ENCODE peak calls at places on chromosome 16, in nine cellular contexts. One of them, this sample, is unnamed. For H3K4me1, the result is how much of the 10 kb centered on the place peaks cover.

GRCh38 chr16:17106243-17106791 is 364.4 kb downstream of the XYLT1 start:
- DNase-seq in astrocyte: no peak
- DNase-seq in HepG2: no peak
- DNase-seq in neuronal stem cell: peak
- DNase-seq in IMR-90: no peak
- DNase-seq in endodermal cell: peak
- DNase-seq in MM.1S: no peak
- DNase-seq in GM12878: peak
- DNase-seq in PC-3: no peak
- DNase-seq in this sample: no peak

GRCh38 chr16:13122074-13122473 is 220.7 kb downstream of the SHISA9 start:
- DNase-seq in HepG2: no peak
- DNase-seq in neuronal stem cell: no peak
- DNase-seq in IMR-90: no peak
- DNase-seq in MM.1S: no peak
- DNase-seq in PC-3: no peak
- DNase-seq in GM12878: no peak
- DNase-seq in astrocyte: no peak
- DNase-seq in endodermal cell: no peak
- DNase-seq in this sample: no peak

GRCh38 chr16:27436921-27437650 is 35.1 kb downstream of the IL21R start:
- DNase-seq in MM.1S: no peak
- DNase-seq in neuronal stem cell: no peak
- DNase-seq in astrocyte: no peak
- DNase-seq in GM12878: no peak
- DNase-seq in PC-3: no peak
- DNase-seq in IMR-90: no peak
- DNase-seq in HepG2: no peak
- DNase-seq in endodermal cell: peak
- DNase-seq in this sample: no peak

GRCh38 chr16:49644143-49644460 is 211.8 kb downstream of the ZNF423 start:
- DNase-seq in MM.1S: no peak
- DNase-seq in astrocyte: peak
- DNase-seq in IMR-90: no peak
- DNase-seq in GM12878: no peak
- DNase-seq in HepG2: no peak
- DNase-seq in PC-3: no peak
- DNase-seq in neuronal stem cell: no peak
- DNase-seq in endodermal cell: no peak
- DNase-seq in this sample: peak

GRCh38 chr16:47774661-47775060 is 313.5 kb downstream of the PHKB start:
- DNase-seq in PC-3: peak
- DNase-seq in neuronal stem cell: no peak
- DNase-seq in GM12878: no peak
- DNase-seq in astrocyte: no peak
- DNase-seq in HepG2: peak
- DNase-seq in endodermal cell: peak
- DNase-seq in MM.1S: no peak
- DNase-seq in IMR-90: peak
- DNase-seq in this sample: peak

GRCh38 chr16:65731840-65732239 is 610.0 kb upstream of the CDH11 start:
- DNase-seq in astrocyte: peak
- DNase-seq in PC-3: peak
- DNase-seq in GM12878: no peak
- DNase-seq in IMR-90: peak
- DNase-seq in neuronal stem cell: no peak
- DNase-seq in HepG2: no peak
- DNase-seq in MM.1S: no peak
- DNase-seq in endodermal cell: no peak
- DNase-seq in this sample: no peak

GRCh38 chr16:80058236-80058635 is 457.7 kb upstream of the MAF start:
- DNase-seq in MM.1S: no peak
- DNase-seq in endodermal cell: no peak
- DNase-seq in neuronal stem cell: no peak
- DNase-seq in astrocyte: no peak
- DNase-seq in IMR-90: no peak
- DNase-seq in GM12878: no peak
- DNase-seq in PC-3: no peak
- DNase-seq in HepG2: no peak
- DNase-seq in this sample: no peak

GRCh38 chr16:66264311-66265105 is 102.0 kb upstream of the CDH5 start:
- DNase-seq in GM12878: no peak
- DNase-seq in astrocyte: peak
- DNase-seq in neuronal stem cell: no peak
- DNase-seq in IMR-90: no peak
- DNase-seq in endodermal cell: peak
- DNase-seq in PC-3: no peak
- DNase-seq in MM.1S: no peak
- DNase-seq in HepG2: no peak
- DNase-seq in this sample: no peak

GRCh38 chr16:66923247-66923851 is 2.0 kb downstream of the RRAD start:
- DNase-seq in astrocyte: peak
- DNase-seq in neuronal stem cell: no peak
- DNase-seq in HepG2: no peak
- DNase-seq in PC-3: no peak
- DNase-seq in IMR-90: peak
- DNase-seq in endodermal cell: no peak
- DNase-seq in MM.1S: no peak
- DNase-seq in GM12878: no peak
- DNase-seq in this sample: no peak

GRCh38 chr16:38941-39892 is 14.2 kb downstream of the POLR3K start:
- DNase-seq in HepG2: no peak
- DNase-seq in astrocyte: no peak
- DNase-seq in endodermal cell: no peak
- DNase-seq in neuronal stem cell: no peak
- DNase-seq in PC-3: peak
- DNase-seq in MM.1S: peak
- DNase-seq in GM12878: peak
- DNase-seq in IMR-90: no peak
- DNase-seq in this sample: no peak

GRCh38 chr16:9447195-9447551 is 355.7 kb downstream of the HAPSTR1 start:
- DNase-seq in astrocyte: no peak
- DNase-seq in neuronal stem cell: no peak
- DNase-seq in GM12878: no peak
- DNase-seq in MM.1S: no peak
- DNase-seq in IMR-90: no peak
- DNase-seq in endodermal cell: no peak
- DNase-seq in HepG2: no peak
- DNase-seq in PC-3: no peak
- DNase-seq in this sample: no peak

GRCh38 chr16:47143329-47143676 is 442 bp downstream of the NETO2 start:
- DNase-seq in neuronal stem cell: peak
- DNase-seq in HepG2: peak
- DNase-seq in endodermal cell: peak
- DNase-seq in astrocyte: peak
- DNase-seq in IMR-90: peak
- DNase-seq in MM.1S: peak
- DNase-seq in PC-3: peak
- DNase-seq in GM12878: no peak
- DNase-seq in this sample: peak

GRCh38 chr16:78953526-78953925 is 647.0 kb downstream of the MAF start:
- DNase-seq in MM.1S: no peak
- DNase-seq in PC-3: no peak
- DNase-seq in neuronal stem cell: no peak
- DNase-seq in IMR-90: no peak
- DNase-seq in HepG2: no peak
- DNase-seq in endodermal cell: no peak
- DNase-seq in GM12878: no peak
- DNase-seq in astrocyte: no peak
- DNase-seq in this sample: no peak

GRCh38 chr16:25011891-25012499 is 3.2 kb downstream of the ARHGAP17 start:
- DNase-seq in astrocyte: no peak
- DNase-seq in MM.1S: no peak
- DNase-seq in endodermal cell: no peak
- DNase-seq in IMR-90: peak
- DNase-seq in PC-3: peak
- DNase-seq in neuronal stem cell: no peak
- DNase-seq in GM12878: no peak
- DNase-seq in HepG2: no peak
- DNase-seq in this sample: no peak

GRCh38 chr16:728131-728889 is 1.4 kb downstream of the HAGHL start:
- DNase-seq in PC-3: peak
- DNase-seq in IMR-90: peak
- DNase-seq in GM12878: no peak
- DNase-seq in HepG2: no peak
- DNase-seq in MM.1S: peak
- DNase-seq in endodermal cell: peak
- DNase-seq in neuronal stem cell: no peak
- DNase-seq in astrocyte: peak
- DNase-seq in this sample: no peak

GRCh38 chr16:54285414-54286066 is 1.0 kb downstream of the IRX3 start:
- DNase-seq in GM12878: no peak
- DNase-seq in IMR-90: no peak
- DNase-seq in MM.1S: no peak
- DNase-seq in astrocyte: peak
- DNase-seq in HepG2: peak
- DNase-seq in PC-3: no peak
- DNase-seq in endodermal cell: peak
- DNase-seq in neuronal stem cell: peak
- DNase-seq in this sample: no peak

DNA sequence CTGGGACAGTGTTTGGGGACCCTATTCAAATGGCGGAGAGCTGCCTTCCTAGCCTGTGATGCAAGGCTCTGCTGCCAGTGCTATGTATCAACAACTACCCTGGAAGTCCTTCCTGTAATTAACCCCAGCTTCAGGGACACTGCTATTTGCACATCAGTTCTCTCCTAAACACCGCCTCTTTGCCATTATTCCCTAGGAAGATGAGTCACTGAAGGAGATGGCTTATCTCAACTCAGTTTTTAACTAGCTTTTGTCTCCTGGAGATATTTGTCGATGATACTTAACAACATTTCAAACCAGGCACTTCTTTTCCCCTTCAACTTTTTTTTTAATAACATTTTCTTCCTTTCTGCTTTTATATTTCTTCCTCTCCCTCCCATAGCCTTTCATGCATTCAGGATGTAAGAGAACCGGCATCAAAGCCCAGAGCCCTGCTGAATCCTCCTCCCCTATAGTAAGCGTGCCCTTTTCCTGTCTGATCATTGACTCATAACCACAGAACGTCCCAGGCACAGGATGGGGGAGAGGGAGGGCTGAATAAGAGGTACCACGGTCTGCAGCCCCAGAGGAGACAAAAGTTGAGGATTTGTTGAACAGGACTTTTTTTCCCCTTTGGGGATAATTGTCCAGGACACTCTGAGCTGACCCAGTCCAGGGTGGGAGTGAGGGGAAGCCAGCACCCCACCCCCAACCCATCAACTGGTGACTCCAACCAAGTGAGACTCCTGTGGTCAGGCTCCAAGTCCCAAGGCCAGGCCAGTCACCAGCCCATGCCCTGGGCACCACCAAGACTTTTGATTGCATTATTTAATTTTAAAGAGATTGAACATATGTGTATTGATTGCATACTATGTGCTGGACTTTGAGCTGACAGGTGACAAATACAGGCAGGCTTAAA is 387.9 kb upstream of the SALL1 start:
- DNase-seq in endodermal cell: peak
- DNase-seq in PC-3: peak
- DNase-seq in IMR-90: peak
- DNase-seq in neuronal stem cell: no peak
- DNase-seq in MM.1S: no peak
- DNase-seq in astrocyte: peak
- DNase-seq in HepG2: peak
- DNase-seq in GM12878: no peak
- DNase-seq in this sample: peak
- H3K9ac ChIP-seq in endodermal cell: no peak
- H3K9ac ChIP-seq in PC-3: no peak
- H3K9ac ChIP-seq in IMR-90: no peak
- H3K9ac ChIP-seq in neuronal stem cell: no peak
- H3K9ac ChIP-seq in MM.1S: no peak
- H3K9ac ChIP-seq in astrocyte: no peak
- H3K9ac ChIP-seq in HepG2: no peak
- H3K9ac ChIP-seq in GM12878: no peak
- H3K9ac ChIP-seq in this sample: no peak

DNA sequence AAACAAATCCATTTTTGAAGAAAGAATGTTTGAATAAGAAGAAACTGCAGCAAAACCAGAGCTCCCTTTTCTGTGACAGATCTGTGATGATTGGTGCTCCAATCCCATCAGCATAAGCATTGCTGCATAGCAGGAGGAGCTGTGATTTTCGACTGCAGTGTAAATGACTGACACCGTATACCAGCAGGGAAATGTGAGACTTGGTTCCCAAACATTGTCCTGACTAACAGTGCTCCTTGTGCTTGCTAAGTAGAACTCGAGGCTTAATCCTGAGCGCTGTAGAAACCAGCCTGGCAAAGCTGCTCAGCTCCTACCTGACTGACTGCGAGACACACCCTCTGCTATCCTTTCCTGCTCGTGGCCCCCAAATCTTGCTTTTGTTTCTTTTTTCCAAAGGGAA is 57.3 kb downstream of the NUP93 start:
- DNase-seq in HepG2: no peak
- DNase-seq in endodermal cell: peak
- DNase-seq in PC-3: no peak
- DNase-seq in neuronal stem cell: no peak
- DNase-seq in GM12878: no peak
- DNase-seq in IMR-90: no peak
- DNase-seq in astrocyte: no peak
- DNase-seq in MM.1S: no peak
- DNase-seq in this sample: peak
- H3K4me1 ChIP-seq in HepG2: under half
- H3K4me1 ChIP-seq in endodermal cell: under half
- H3K4me1 ChIP-seq in PC-3: under half
- H3K4me1 ChIP-seq in neuronal stem cell: under half
- H3K4me1 ChIP-seq in GM12878: under half
- H3K4me1 ChIP-seq in IMR-90: under half
- H3K4me1 ChIP-seq in astrocyte: under half
- H3K4me1 ChIP-seq in MM.1S: under half
- H3K4me1 ChIP-seq in this sample: under half

GRCh38 chr16:85025781-85026653 is 1.6 kb upstream of the KIAA0513 start:
- DNase-seq in neuronal stem cell: no peak
- DNase-seq in PC-3: no peak
- DNase-seq in HepG2: no peak
- DNase-seq in astrocyte: no peak
- DNase-seq in GM12878: no peak
- DNase-seq in endodermal cell: no peak
- DNase-seq in IMR-90: no peak
- DNase-seq in MM.1S: no peak
- DNase-seq in this sample: no peak
- H3K4me3 ChIP-seq in neuronal stem cell: no peak
- H3K4me3 ChIP-seq in PC-3: peak
- H3K4me3 ChIP-seq in HepG2: no peak
- H3K4me3 ChIP-seq in astrocyte: no peak
- H3K4me3 ChIP-seq in GM12878: no peak
- H3K4me3 ChIP-seq in endodermal cell: no peak
- H3K4me3 ChIP-seq in IMR-90: no peak
- H3K4me3 ChIP-seq in MM.1S: no peak
- H3K4me3 ChIP-seq in this sample: no peak

DNA sequence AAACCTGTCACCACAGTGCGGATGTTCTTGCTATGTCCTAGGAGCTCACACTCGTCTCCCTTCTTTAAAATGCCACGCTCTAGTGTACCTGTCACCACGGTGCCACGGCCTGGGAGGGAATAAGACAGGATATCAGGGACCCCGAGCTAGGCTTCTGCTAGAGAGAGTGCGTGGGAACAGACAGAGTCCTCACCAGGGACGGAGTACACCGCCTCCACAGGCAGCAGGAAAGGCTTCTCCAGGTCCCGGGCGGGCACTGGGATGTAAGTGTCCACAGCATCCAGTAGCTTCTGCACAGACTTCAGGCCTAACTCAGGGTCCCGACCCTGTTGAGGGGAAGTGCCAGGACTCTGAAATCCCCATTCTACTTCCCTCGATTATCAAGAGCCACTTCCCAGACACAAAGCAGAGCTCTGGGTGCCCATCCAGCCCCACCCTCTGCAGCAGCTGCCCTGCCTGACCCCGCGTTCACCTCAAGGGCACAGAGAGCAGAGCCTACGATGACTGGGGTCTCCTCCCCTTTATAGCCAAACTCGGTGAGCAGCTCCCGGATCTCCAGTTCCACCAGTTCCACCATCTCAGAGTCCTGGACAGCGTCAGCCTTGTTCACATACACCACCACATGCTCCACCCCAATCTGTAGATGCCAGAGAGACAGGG is 1.8 kb downstream of the TUFM start:
- DNase-seq in neuronal stem cell: no peak
- DNase-seq in HepG2: no peak
- DNase-seq in endodermal cell: no peak
- DNase-seq in GM12878: no peak
- DNase-seq in IMR-90: no peak
- DNase-seq in PC-3: no peak
- DNase-seq in MM.1S: no peak
- DNase-seq in astrocyte: no peak
- DNase-seq in this sample: no peak
- H3K9ac ChIP-seq in neuronal stem cell: no peak
- H3K9ac ChIP-seq in HepG2: peak
- H3K9ac ChIP-seq in endodermal cell: no peak
- H3K9ac ChIP-seq in GM12878: no peak
- H3K9ac ChIP-seq in IMR-90: no peak
- H3K9ac ChIP-seq in PC-3: no peak
- H3K9ac ChIP-seq in MM.1S: no peak
- H3K9ac ChIP-seq in astrocyte: no peak
- H3K9ac ChIP-seq in this sample: no peak